ENCODE peak calls at places on chromosomes 7 and 10, in six cellular contexts. D is IMR-90, O is GM12878, V is HCT116, H is fibroblast of lung, R is PC-3. K is an unnamed sample.

GRCh38 chr7:96991850-96992623 is 13.3 kb upstream of the DLX6 start:
- DNase-seq in H (no peak), R (no peak), O (no peak), V (no peak), D (no peak), K (no peak)

GRCh38 chr10:46223064-46223480 is 63.7 kb upstream of the ANTXRL start:
- DNase-seq in V (no peak), R (no peak), H (no peak), D (no peak), O (no peak), K (no peak)

GRCh38 chr10:22379059-22379458 is 33.8 kb downstream of the SPAG6 start:
- DNase-seq in R (no peak), V (no peak), H (no peak), O (peak; percentile 39), D (no peak), K (no peak)

GRCh38 chr10:76218045-76218444 is 786.6 kb downstream of the LRMDA start:
- DNase-seq in D (no peak), O (no peak), V (no peak), H (no peak), R (no peak), K (no peak)

GRCh38 chr7:129043012-129043411 is 11.9 kb downstream of the TNPO3 start:
- DNase-seq in V (no peak), D (no peak), R (no peak), O (no peak), H (no peak), K (no peak)

GRCh38 chr10:124091646-124092269 is 1.6 kb downstream of the CHST15 start:
- DNase-seq in R (no peak), O (no peak), D (no peak), V (no peak), H (peak; percentile 42), K (no peak)

GRCh38 chr10:58178811-58179210 is 88.9 kb downstream of the IPMK start:
- DNase-seq in D (peak; percentile 21), V (no peak), H (peak; percentile 26), O (no peak), R (peak; percentile 51), K (no peak)

GRCh38 chr10:10434312-10434711 is 583.4 kb upstream of the CELF2 start:
- DNase-seq in V (no peak), D (no peak), H (no peak), R (no peak), O (no peak), K (no peak)

GRCh38 chr10:88981435-88981834 is 9.2 kb upstream of the FAS start:
- DNase-seq in H (no peak), O (no peak), D (no peak), R (no peak), V (no peak), K (no peak)

GRCh38 chr10:19310121-19310520 is 261.5 kb downstream of the MALRD1 start:
- DNase-seq in O (no peak), R (no peak), V (no peak), H (peak; percentile 52), D (peak; percentile 7), K (no peak)

GRCh38 chr7:149188637-149189259 is 6.6 kb upstream of the ZNF282 start:
- DNase-seq in H (no peak), O (no peak), V (no peak), D (no peak), R (no peak), K (no peak)

GRCh38 chr7:156949541-156950380 is at the start of gene NOM1:
- DNase-seq in D (peak; percentile 74), H (peak; percentile 75), O (peak; percentile 20), V (peak; percentile 56), R (peak; percentile 87), K (no peak)

GRCh38 chr10:114042895-114043531 is 653 bp upstream of the ADRB1 start:
- DNase-seq in V (peak; percentile 15), D (peak; percentile 4), R (no peak), O (no peak), H (peak; percentile 45), K (no peak)

GRCh38 chr10:37763132-37763531 is 94.3 kb downstream of the ZNF248 start:
- DNase-seq in H (no peak), D (no peak), R (no peak), V (no peak), O (no peak), K (no peak)

GRCh38 chr10:129274928-129275474 is 192.0 kb upstream of the MGMT start:
- DNase-seq in O (no peak), R (no peak), V (no peak), H (no peak), D (no peak), K (no peak)

GRCh38 chr7:22717760-22718159 is 9.2 kb upstream of the IL6 start:
- DNase-seq in V (no peak), O (no peak), R (no peak), D (no peak), H (no peak), K (no peak)

GRCh38 chr10:79938728-79939380 is 10.1 kb downstream of the SFTPD start:
- DNase-seq in O (no peak), H (no peak), D (no peak), R (no peak), V (no peak), K (no peak)

GRCh38 chr10:79985481-79986072 is 36.7 kb upstream of the SFTPD start:
- DNase-seq in R (peak; percentile 64), D (no peak), H (no peak), O (no peak), V (no peak), K (no peak)

GRCh38 chr7:92613720-92614119 is 23.5 kb upstream of the FAM133B start:
- DNase-seq in H (no peak), O (no peak), V (no peak), R (no peak), D (no peak), K (no peak)

GRCh38 chr7:105413887-105414437 is 25.2 kb upstream of the SRPK2 start:
- DNase-seq in V (no peak), R (no peak), D (peak; percentile 4), H (no peak), O (no peak), K (no peak)

GRCh38 chr10:77165445-77166316 is 471.9 kb downstream of the KCNMA1 start:
- DNase-seq in O (peak; percentile 24), V (peak; percentile 51), H (peak; percentile 55), R (peak; percentile 100), D (peak; percentile 71), K (no peak)

GRCh38 chr7:100793806-100794660 is 33.3 kb downstream of the EPHB4 start:
- DNase-seq in V (no peak), H (peak; percentile 23), O (no peak), D (peak; percentile 31), R (peak; percentile 61), K (no peak)

GRCh38 chr10:118792501-118792900 is 37.7 kb upstream of the CACUL1 start:
- DNase-seq in D (no peak), O (no peak), R (peak; percentile 14), H (peak; percentile 51), V (no peak), K (no peak)

DNA sequence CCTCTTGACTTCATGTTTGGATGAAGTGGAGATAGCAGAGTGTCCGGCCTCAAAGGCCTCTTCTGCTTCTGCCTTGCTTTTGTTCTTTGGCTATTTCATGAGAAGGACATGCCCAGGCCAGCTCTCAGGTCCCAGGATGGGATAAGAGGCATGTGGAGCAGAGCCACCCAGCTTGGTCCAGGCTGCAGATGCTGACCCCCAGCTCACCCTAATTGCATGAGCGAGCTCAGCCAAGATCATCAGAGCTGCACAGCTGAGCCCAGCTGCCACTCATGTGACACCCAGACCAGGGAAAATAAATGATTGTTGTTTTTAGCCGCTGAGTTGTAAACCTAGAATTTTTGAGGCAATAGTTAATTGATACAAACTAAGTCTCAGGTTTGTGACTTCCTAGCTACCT is 230.0 kb downstream of the PHF14 start:
- DNase-seq in R (no peak), D (no peak), H (no peak), V (no peak), O (no peak), K (no peak)
- H2AFZ ChIP-seq in R (no peak overlapping the region), D (no peak overlapping the region), H (no peak overlapping the region), V (no peak overlapping the region), O (no peak overlapping the region), K (no peak overlapping the region)

GRCh38 chr7:31058688-31059087 is 6.6 kb downstream of the ADCYAP1R1 start:
- DNase-seq in R (no peak), V (no peak), H (no peak), D (no peak), O (no peak), K (no peak)

GRCh38 chr7:31054608-31055273 is 2.6 kb downstream of the ADCYAP1R1 start:
- DNase-seq in R (no peak), V (no peak), O (no peak), H (no peak), D (no peak), K (no peak)

GRCh38 chr7:31055501-31055900 is 3.4 kb downstream of the ADCYAP1R1 start:
- DNase-seq in H (no peak), R (no peak), O (no peak), V (no peak), D (no peak), K (no peak)

GRCh38 chr7:31058122-31058521 is 6.0 kb downstream of the ADCYAP1R1 start:
- DNase-seq in H (peak; percentile 32), V (no peak), O (no peak), R (peak; percentile 38), D (peak; percentile 22), K (no peak)

GRCh38 chr7:31056775-31057346 is 4.8 kb downstream of the ADCYAP1R1 start:
- DNase-seq in D (no peak), H (no peak), V (peak; percentile 24), R (peak; percentile 3), O (no peak), K (no peak)
- TF ChIP-seq CTCF in D (no peak), H (no peak), V (peak; percentile 28), R (peak; percentile 35), O (no peak), K (peak; percentile 24)

GRCh38 chr7:16838891-16839290 is 34.1 kb upstream of the AGR2 start:
- DNase-seq in R (no peak), H (no peak), V (no peak), D (no peak), O (no peak), K (no peak)
- H3K9ac ChIP-seq in R (no peak overlapping the region), H (no peak overlapping the region), V (no peak overlapping the region), D (no peak overlapping the region), O (no peak overlapping the region), K (no peak overlapping the region)

GRCh38 chr7:32143271-32143670 is 73.1 kb upstream of the PDE1C start:
- DNase-seq in O (no peak), R (no peak), V (no peak), D (peak; percentile 32), H (peak; percentile 65), K (no peak)

GRCh38 chr7:32147909-32148308 is 77.7 kb upstream of the PDE1C start:
- DNase-seq in H (peak; percentile 54), R (no peak), O (no peak), D (peak; percentile 56), V (no peak), K (no peak)

GRCh38 chr7:32145911-32146310 is 75.7 kb upstream of the PDE1C start:
- DNase-seq in R (no peak), O (no peak), V (no peak), D (no peak), H (no peak), K (no peak)

GRCh38 chr7:32140540-32140939 is 70.3 kb upstream of the PDE1C start:
- DNase-seq in R (no peak), H (no peak), V (no peak), O (no peak), D (no peak), K (no peak)

DNA sequence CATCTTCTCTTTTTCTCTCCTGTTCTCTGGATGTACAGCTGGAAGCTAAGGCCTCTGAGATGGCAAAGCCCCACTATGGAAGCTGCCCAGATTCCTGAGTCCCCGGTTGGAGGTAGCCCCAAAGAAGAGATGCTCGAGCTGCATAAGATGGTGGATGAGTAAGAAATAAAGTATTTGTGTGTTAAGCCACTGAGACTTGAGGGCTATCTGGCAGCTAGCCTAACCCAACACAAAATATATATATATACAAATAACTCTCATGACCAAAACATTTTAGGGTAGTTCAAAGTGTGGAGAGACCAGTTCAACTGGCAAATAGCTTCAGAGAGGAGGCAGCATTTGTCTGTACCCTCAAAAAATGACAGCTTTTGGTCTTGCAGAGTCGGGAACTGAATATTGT is 72.4 kb upstream of the PDE1C start:
- DNase-seq in O (no peak), H (peak; percentile 90), R (peak; percentile 86), V (no peak), D (peak; percentile 80), K (no peak)
- H2AFZ ChIP-seq in O (no peak overlapping the region), H (no peak overlapping the region), R (peak overlapping the region; percentile 16), V (no peak overlapping the region), D (peak overlapping the region; percentile 55), K (no peak overlapping the region)

K was measured in keratinocyte.